ENCODE peak calls at places on chromosomes 12 and 14, in seven cellular contexts. O, L, H, Q, E, S and B are unnamed samples.

GRCh38 chr12:71958056-71958455 is 19.4 kb downstream of the TPH2 start:
- DNase-seq in O (no peak), L (peak; percentile 12), H (no peak), Q (no peak), E (no peak), S (no peak), B (peak; percentile 81)

GRCh38 chr12:6141048-6141447 is 16.6 kb upstream of the VWF start:
- DNase-seq in O (no peak), L (no peak), H (no peak), Q (no peak), E (no peak), S (no peak), B (no peak)

GRCh38 chr12:39440781-39441180 is 2.1 kb downstream of the KIF21A start:
- DNase-seq in O (no peak), L (no peak), H (no peak), Q (no peak), E (no peak), S (no peak), B (no peak)

GRCh38 chr14:51544426-51544825 is 107.3 kb upstream of the FRMD6 start:
- DNase-seq in O (no peak), L (no peak), H (no peak), Q (no peak), E (no peak), S (no peak), B (no peak)

GRCh38 chr12:69569236-69569635 is 16.0 kb upstream of the CCT2 start:
- DNase-seq in O (no peak), L (no peak), H (no peak), Q (no peak), E (no peak), S (no peak), B (no peak)

GRCh38 chr14:104094709-104095425 is 9.4 kb downstream of the ASPG start:
- DNase-seq in O (no peak), L (no peak), H (peak; percentile 99), Q (peak; percentile 92), E (peak; percentile 71), S (no peak), B (peak; percentile 76)

GRCh38 chr14:104877806-104878550 is 12.9 kb downstream of the CEP170B start:
- DNase-seq in O (no peak), L (no peak), H (no peak), Q (no peak), E (no peak), S (no peak), B (no peak)

GRCh38 chr12:64696065-64696741 is 63.0 kb downstream of the GNS start:
- DNase-seq in O (no peak), L (peak; percentile 28), H (no peak), Q (peak; percentile 27), E (no peak), S (no peak), B (peak; percentile 66)

GRCh38 chr12:95358111-95359083 is 115.6 kb upstream of the METAP2 start:
- DNase-seq in O (no peak), L (no peak), H (no peak), Q (no peak), E (no peak), S (no peak), B (no peak)

GRCh38 chr12:321606-322326 is 59.1 kb upstream of the SLC6A13 start:
- DNase-seq in O (peak; percentile 3), L (peak; percentile 30), H (no peak), Q (no peak), E (no peak), S (no peak), B (peak; percentile 58)

GRCh38 chr14:105783707-105784106 is 257.3 kb downstream of the TMEM121 start:
- DNase-seq in O (no peak), L (no peak), H (no peak), Q (no peak), E (no peak), S (no peak), B (no peak)

GRCh38 chr12:11578461-11578993 is 70.9 kb upstream of the ETV6 start:
- DNase-seq in O (no peak), L (no peak), H (no peak), Q (no peak), E (no peak), S (peak; percentile 80), B (no peak)

GRCh38 chr14:81423504-81423903 is 23.4 kb upstream of the STON2 start:
- DNase-seq in O (no peak), L (no peak), H (no peak), Q (peak; percentile 50), E (no peak), S (no peak), B (no peak)

GRCh38 chr12:62813031-62813829 is 121.7 kb downstream of the PPM1H start:
- DNase-seq in O (peak; percentile 45), L (no peak), H (peak; percentile 57), Q (peak; percentile 63), E (peak; percentile 34), S (no peak), B (peak; percentile 82)

GRCh38 chr12:91098942-91099341 is 12.4 kb downstream of the LUM start:
- DNase-seq in O (peak; percentile 24), L (no peak), H (no peak), Q (no peak), E (no peak), S (no peak), B (no peak)

GRCh38 chr12:52661668-52662067 is 9.7 kb upstream of the KRT2 start:
- DNase-seq in O (no peak), L (no peak), H (no peak), Q (no peak), E (no peak), S (no peak), B (no peak)

GRCh38 chr12:66188584-66189475 is at the start of gene IRAK3:
- DNase-seq in O (no peak), L (no peak), H (peak; percentile 79), Q (peak; percentile 69), E (no peak), S (no peak), B (no peak)

GRCh38 chr12:95412826-95413311 is 61.1 kb upstream of the METAP2 start:
- DNase-seq in O (peak; percentile 23), L (no peak), H (no peak), Q (no peak), E (no peak), S (no peak), B (no peak)

GRCh38 chr12:39813776-39814175 is 194.2 kb upstream of the ABCD2 start:
- DNase-seq in O (no peak), L (no peak), H (no peak), Q (no peak), E (no peak), S (no peak), B (no peak)

GRCh38 chr14:80489513-80489912 is 278.2 kb upstream of the DIO2 start:
- DNase-seq in O (no peak), L (no peak), H (no peak), Q (no peak), E (no peak), S (no peak), B (no peak)

GRCh38 chr12:105748806-105749600 is 389.8 kb downstream of the NUAK1 start:
- DNase-seq in O (no peak), L (no peak), H (no peak), Q (no peak), E (no peak), S (no peak), B (no peak)

GRCh38 chr14:100416921-100417451 is 93.8 kb downstream of the SLC25A47 start:
- DNase-seq in O (no peak), L (no peak), H (no peak), Q (no peak), E (no peak), S (no peak), B (no peak)

GRCh38 chr12:106226884-106227640 is 20.8 kb downstream of the CKAP4 start:
- DNase-seq in O (peak; percentile 28), L (peak; percentile 55), H (no peak), Q (peak; percentile 79), E (peak; percentile 53), S (no peak), B (peak; percentile 78)

GRCh38 chr12:14950982-14951746 is 10.2 kb downstream of the ARHGDIB start:
- DNase-seq in O (peak; percentile 68), L (peak; percentile 56), H (no peak), Q (no peak), E (no peak), S (no peak), B (no peak)

GRCh38 chr14:78959674-78960264 is 789.6 kb downstream of the NRXN3 start:
- DNase-seq in O (peak; percentile 26), L (peak; percentile 49), H (peak; percentile 80), Q (peak; percentile 65), E (peak; percentile 31), S (no peak), B (peak; percentile 82)

DNA sequence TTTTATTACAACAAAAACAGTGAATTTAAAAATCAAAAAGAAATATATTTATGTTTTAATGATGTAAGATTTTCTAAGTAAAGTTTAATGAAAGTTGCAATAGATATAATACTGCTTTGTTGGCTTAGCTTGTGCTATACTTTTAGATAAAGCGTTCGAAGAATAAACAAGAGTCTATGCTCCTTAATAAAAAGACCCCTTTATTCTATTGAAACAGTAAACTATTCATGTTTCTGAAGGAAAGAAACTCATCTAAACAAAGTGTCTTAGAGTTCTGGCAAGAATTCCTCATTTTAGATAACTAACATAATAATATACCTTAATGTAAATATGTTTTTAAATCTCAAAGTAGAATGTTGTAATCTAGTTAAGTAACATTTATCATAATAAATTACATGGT is 179.0 kb downstream of the RASSF9 start:
- DNase-seq in O (no peak), L (no peak), H (no peak), Q (no peak), E (no peak), S (no peak), B (no peak)
- TF ChIP-seq JUND in O (no peak), L (no peak), H (no peak), Q (no peak), E (no peak), S (no peak), B (no peak)

GRCh38 chr12:67519824-67520433 is 128.6 kb upstream of the DYRK2 start:
- DNase-seq in O (no peak), L (no peak), H (peak; percentile 67), Q (no peak), E (no peak), S (no peak), B (peak; percentile 23)
- TF ChIP-seq JUND in O (no peak), L (no peak), H (no peak), Q (no peak), E (no peak), S (no peak), B (no peak)

DNA sequence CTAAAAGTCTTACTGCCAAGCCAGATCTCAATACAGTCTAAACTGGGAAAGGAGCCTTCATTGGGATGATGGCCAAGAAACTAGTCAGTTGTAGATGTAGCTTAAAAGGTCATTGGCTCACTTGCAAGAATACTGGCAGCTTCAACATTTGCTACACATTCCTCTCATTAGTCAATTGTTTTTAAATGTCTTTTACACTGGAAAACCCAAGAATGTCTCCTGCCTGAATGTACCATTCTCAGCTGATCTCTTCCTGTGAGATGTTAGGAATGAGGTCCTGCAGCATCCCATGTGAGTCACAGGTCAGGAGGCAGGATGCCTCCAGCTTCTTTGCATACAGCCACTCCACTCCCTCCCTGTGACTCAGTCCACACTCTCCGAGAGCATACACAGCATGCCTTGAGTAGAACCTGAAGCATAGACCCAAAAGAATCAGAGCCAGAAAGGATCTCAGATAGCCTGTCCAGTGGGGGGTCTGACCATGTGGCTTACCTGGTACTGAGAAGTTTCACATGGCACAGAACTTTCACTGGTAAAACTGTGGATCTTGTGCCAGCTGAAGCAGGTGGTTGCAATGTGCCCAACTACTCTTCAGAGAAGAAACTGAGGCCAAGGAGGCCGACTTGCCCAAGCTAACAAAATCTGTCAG is 56.0 kb upstream of the HECTD1 start:
- DNase-seq in O (peak; percentile 47), L (peak; percentile 91), H (no peak), Q (no peak), E (no peak), S (no peak), B (peak; percentile 28)
- TF ChIP-seq JUND in O (peak; percentile 55), L (no peak), H (no peak), Q (peak; percentile 84), E (no peak), S (no peak), B (no peak)

GRCh38 chr14:62308316-62308715 is 546.1 kb downstream of the SNAPC1 start:
- DNase-seq in O (no peak), L (no peak), H (no peak), Q (no peak), E (no peak), S (no peak), B (no peak)
- TF ChIP-seq JUND in O (no peak), L (no peak), H (no peak), Q (no peak), E (no peak), S (no peak), B (no peak)